ENCODE peak calls at places on chromosomes 11 and 22, in ten cellular contexts. One of them, this sample, is unnamed. For H3K4me1, the result is how much of the 10 kb centered on the place peaks cover.

GRCh38 chr11:115226556-115226955 is 277.7 kb downstream of the CADM1 start:
- DNase-seq in CD4-positive, CD25-positive, alpha-beta regulatory T cell: no peak
- DNase-seq in ovary: no peak
- DNase-seq in A549: peak
- DNase-seq in upper lobe of right lung: no peak
- DNase-seq in adipocyte: peak
- DNase-seq in SJSA1: peak
- DNase-seq in body of pancreas: no peak
- DNase-seq in IMR-90: peak
- DNase-seq in spleen: no peak
- DNase-seq in this sample: no peak

GRCh38 chr11:14114269-14114668 is 151.7 kb downstream of the SPON1 start:
- DNase-seq in CD4-positive, CD25-positive, alpha-beta regulatory T cell: no peak
- DNase-seq in ovary: no peak
- DNase-seq in A549: no peak
- DNase-seq in upper lobe of right lung: no peak
- DNase-seq in adipocyte: no peak
- DNase-seq in SJSA1: no peak
- DNase-seq in body of pancreas: no peak
- DNase-seq in IMR-90: no peak
- DNase-seq in spleen: no peak
- DNase-seq in this sample: no peak

GRCh38 chr22:49760630-49761571 is 66.8 kb downstream of the BRD1 start:
- DNase-seq in CD4-positive, CD25-positive, alpha-beta regulatory T cell: peak
- DNase-seq in ovary: peak
- DNase-seq in A549: no peak
- DNase-seq in upper lobe of right lung: peak
- DNase-seq in adipocyte: no peak
- DNase-seq in SJSA1: no peak
- DNase-seq in body of pancreas: no peak
- DNase-seq in IMR-90: no peak
- DNase-seq in spleen: peak
- DNase-seq in this sample: no peak

GRCh38 chr11:22832315-22833041 is 2.9 kb upstream of the SVIP start:
- DNase-seq in CD4-positive, CD25-positive, alpha-beta regulatory T cell: no peak
- DNase-seq in ovary: no peak
- DNase-seq in A549: peak
- DNase-seq in upper lobe of right lung: no peak
- DNase-seq in adipocyte: no peak
- DNase-seq in SJSA1: no peak
- DNase-seq in body of pancreas: no peak
- DNase-seq in IMR-90: no peak
- DNase-seq in spleen: no peak
- DNase-seq in this sample: no peak

GRCh38 chr11:103906291-103906850 is 130.1 kb upstream of the DDI1 start:
- DNase-seq in CD4-positive, CD25-positive, alpha-beta regulatory T cell: no peak
- DNase-seq in ovary: no peak
- DNase-seq in A549: no peak
- DNase-seq in upper lobe of right lung: no peak
- DNase-seq in adipocyte: no peak
- DNase-seq in SJSA1: no peak
- DNase-seq in body of pancreas: no peak
- DNase-seq in IMR-90: no peak
- DNase-seq in spleen: no peak
- DNase-seq in this sample: no peak

GRCh38 chr11:26712497-26712896 is 9.4 kb downstream of the SLC5A12 start:
- DNase-seq in CD4-positive, CD25-positive, alpha-beta regulatory T cell: no peak
- DNase-seq in ovary: no peak
- DNase-seq in A549: no peak
- DNase-seq in upper lobe of right lung: no peak
- DNase-seq in adipocyte: no peak
- DNase-seq in SJSA1: no peak
- DNase-seq in body of pancreas: no peak
- DNase-seq in IMR-90: no peak
- DNase-seq in spleen: no peak
- DNase-seq in this sample: no peak

GRCh38 chr11:5684627-5685362 is at the start of gene TRIM5:
- DNase-seq in CD4-positive, CD25-positive, alpha-beta regulatory T cell: peak
- DNase-seq in ovary: peak
- DNase-seq in A549: peak
- DNase-seq in upper lobe of right lung: peak
- DNase-seq in adipocyte: peak
- DNase-seq in SJSA1: peak
- DNase-seq in body of pancreas: peak
- DNase-seq in IMR-90: peak
- DNase-seq in spleen: peak
- DNase-seq in this sample: peak

GRCh38 chr11:36398261-36398953 is 102.3 kb downstream of the PRR5L start:
- DNase-seq in CD4-positive, CD25-positive, alpha-beta regulatory T cell: no peak
- DNase-seq in ovary: no peak
- DNase-seq in A549: no peak
- DNase-seq in upper lobe of right lung: no peak
- DNase-seq in adipocyte: no peak
- DNase-seq in SJSA1: no peak
- DNase-seq in body of pancreas: no peak
- DNase-seq in IMR-90: no peak
- DNase-seq in spleen: no peak
- DNase-seq in this sample: no peak

DNA sequence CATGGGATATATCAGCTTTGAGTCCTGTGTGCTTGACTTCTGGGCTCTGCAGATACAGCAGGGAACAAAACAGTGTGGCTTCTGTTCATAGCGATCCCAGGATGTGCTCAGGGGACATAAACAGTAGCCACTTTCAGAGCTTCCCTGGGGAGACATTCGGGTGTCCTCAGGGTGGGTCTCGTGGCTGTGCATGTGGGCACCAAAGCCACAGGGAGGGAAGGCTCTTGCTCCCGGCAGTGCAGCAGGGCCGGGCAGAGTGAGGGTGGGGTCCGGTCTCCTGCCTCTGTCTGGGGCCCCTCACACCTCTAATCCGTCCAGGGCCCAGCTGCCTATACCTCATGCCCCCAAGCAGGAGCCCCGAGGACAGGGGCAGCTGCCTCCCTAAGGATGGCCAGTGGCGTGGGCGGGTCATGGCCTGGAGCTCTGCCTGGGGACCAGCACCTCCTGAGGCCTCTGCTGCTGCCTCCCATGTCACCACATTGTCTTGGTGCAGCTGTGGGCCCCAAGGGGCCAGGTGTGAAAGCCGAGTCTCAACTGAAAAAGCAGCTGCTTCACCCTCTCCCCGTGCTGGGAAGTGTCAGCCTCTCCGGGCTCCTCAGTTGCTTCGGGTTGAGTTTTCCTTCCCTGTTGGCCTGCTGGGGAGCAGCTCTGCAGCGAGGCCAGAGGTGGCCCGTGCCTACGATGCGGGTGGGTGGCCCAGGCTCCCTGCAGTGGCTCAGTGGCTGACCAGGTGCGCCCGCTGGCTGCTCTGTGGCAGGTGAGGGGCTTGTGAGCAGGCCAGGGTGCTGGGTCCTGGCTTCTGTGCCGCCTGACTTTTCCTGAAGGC is 3.8 kb downstream of the TPCN2 start:
- DNase-seq in CD4-positive, CD25-positive, alpha-beta regulatory T cell: no peak
- DNase-seq in ovary: no peak
- DNase-seq in A549: no peak
- DNase-seq in upper lobe of right lung: no peak
- DNase-seq in adipocyte: no peak
- DNase-seq in SJSA1: no peak
- DNase-seq in body of pancreas: no peak
- DNase-seq in IMR-90: no peak
- DNase-seq in spleen: no peak
- DNase-seq in this sample: no peak
- H3K4me1 ChIP-seq in CD4-positive, CD25-positive, alpha-beta regulatory T cell: under half
- H3K4me1 ChIP-seq in ovary: under half
- H3K4me1 ChIP-seq in A549: under half
- H3K4me1 ChIP-seq in upper lobe of right lung: under half
- H3K4me1 ChIP-seq in adipocyte: under half
- H3K4me1 ChIP-seq in SJSA1: under half
- H3K4me1 ChIP-seq in body of pancreas: under half
- H3K4me1 ChIP-seq in IMR-90: under half
- H3K4me1 ChIP-seq in spleen: half or more
- H3K4me1 ChIP-seq in this sample: under half

GRCh38 chr11:133078591-133079179 is 453.6 kb downstream of the OPCML start:
- DNase-seq in CD4-positive, CD25-positive, alpha-beta regulatory T cell: peak
- DNase-seq in ovary: no peak
- DNase-seq in A549: peak
- DNase-seq in upper lobe of right lung: no peak
- DNase-seq in adipocyte: peak
- DNase-seq in SJSA1: no peak
- DNase-seq in body of pancreas: peak
- DNase-seq in IMR-90: peak
- DNase-seq in spleen: no peak
- DNase-seq in this sample: peak

GRCh38 chr11:133081730-133082452 is 450.4 kb downstream of the OPCML start:
- DNase-seq in CD4-positive, CD25-positive, alpha-beta regulatory T cell: no peak
- DNase-seq in ovary: no peak
- DNase-seq in A549: no peak
- DNase-seq in upper lobe of right lung: no peak
- DNase-seq in adipocyte: no peak
- DNase-seq in SJSA1: no peak
- DNase-seq in body of pancreas: no peak
- DNase-seq in IMR-90: no peak
- DNase-seq in spleen: no peak
- DNase-seq in this sample: no peak

GRCh38 chr11:133081020-133081419 is 451.3 kb downstream of the OPCML start:
- DNase-seq in CD4-positive, CD25-positive, alpha-beta regulatory T cell: no peak
- DNase-seq in ovary: no peak
- DNase-seq in A549: no peak
- DNase-seq in upper lobe of right lung: no peak
- DNase-seq in adipocyte: no peak
- DNase-seq in SJSA1: no peak
- DNase-seq in body of pancreas: no peak
- DNase-seq in IMR-90: no peak
- DNase-seq in spleen: no peak
- DNase-seq in this sample: no peak

GRCh38 chr11:133082851-133083488 is 449.3 kb downstream of the OPCML start:
- DNase-seq in CD4-positive, CD25-positive, alpha-beta regulatory T cell: peak
- DNase-seq in ovary: peak
- DNase-seq in A549: peak
- DNase-seq in upper lobe of right lung: peak
- DNase-seq in adipocyte: peak
- DNase-seq in SJSA1: peak
- DNase-seq in body of pancreas: peak
- DNase-seq in IMR-90: peak
- DNase-seq in spleen: peak
- DNase-seq in this sample: peak

DNA sequence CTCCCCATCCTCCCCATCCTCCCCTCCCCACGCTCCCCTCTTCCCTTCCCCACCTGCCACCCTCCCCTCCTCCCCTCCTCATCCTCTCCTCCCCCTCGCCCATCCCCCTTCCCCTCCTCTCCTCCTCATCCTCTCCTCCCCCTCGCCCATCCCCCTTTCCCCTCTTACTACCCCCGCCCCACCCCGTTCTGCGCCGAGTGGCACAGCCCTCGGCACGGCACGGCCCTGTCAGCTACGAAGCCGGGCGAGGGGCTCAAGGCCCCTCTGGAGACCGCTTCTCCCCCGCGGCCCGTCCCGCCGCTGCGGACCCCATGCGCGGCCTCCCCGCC is 449.9 kb downstream of the OPCML start:
- DNase-seq in CD4-positive, CD25-positive, alpha-beta regulatory T cell: no peak
- DNase-seq in ovary: no peak
- DNase-seq in A549: no peak
- DNase-seq in upper lobe of right lung: no peak
- DNase-seq in adipocyte: peak
- DNase-seq in SJSA1: no peak
- DNase-seq in body of pancreas: peak
- DNase-seq in IMR-90: no peak
- DNase-seq in spleen: no peak
- DNase-seq in this sample: no peak
- H3K4me3 ChIP-seq in CD4-positive, CD25-positive, alpha-beta regulatory T cell: no peak
- H3K4me3 ChIP-seq in ovary: no peak
- H3K4me3 ChIP-seq in A549: no peak
- H3K4me3 ChIP-seq in upper lobe of right lung: no peak
- H3K4me3 ChIP-seq in adipocyte: no peak
- H3K4me3 ChIP-seq in SJSA1: no peak
- H3K4me3 ChIP-seq in body of pancreas: no peak
- H3K4me3 ChIP-seq in IMR-90: no peak
- H3K4me3 ChIP-seq in spleen: no peak
- H3K4me3 ChIP-seq in this sample: no peak

DNA sequence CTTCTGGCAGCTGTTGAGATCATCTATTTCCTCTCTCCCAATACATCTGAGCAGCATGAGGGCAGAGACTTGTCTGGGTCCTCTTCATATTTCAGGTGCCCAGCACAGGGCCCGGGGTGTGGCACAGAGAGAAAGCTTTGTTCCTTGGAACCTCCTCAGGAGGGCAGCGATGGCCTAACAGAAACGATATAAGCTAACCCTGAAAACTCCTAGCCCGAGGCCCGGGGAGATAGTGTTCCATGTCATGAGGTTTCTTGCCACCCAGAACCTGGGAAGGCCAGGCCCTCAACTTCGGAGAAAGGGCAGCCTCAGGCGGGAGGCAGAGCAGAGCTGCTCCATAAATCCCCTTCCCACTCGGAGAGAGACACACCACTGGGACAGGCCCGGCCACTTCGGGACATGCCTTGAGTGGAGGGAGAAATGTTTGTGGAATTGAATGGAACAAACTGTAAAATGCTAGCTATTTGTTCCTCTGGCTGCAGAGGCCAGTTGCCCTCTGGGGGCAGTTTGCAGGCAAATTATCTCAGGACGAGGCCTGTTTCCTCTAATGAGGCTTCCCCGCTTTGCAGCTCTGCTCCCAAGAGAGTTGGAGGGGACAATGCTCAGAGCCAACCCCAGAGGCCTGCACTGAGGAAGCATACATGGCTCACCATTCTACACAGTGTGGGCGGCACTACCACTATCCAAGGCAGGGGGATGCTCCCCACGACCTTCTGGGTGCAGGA is 11.6 kb downstream of the ARRB1 start:
- DNase-seq in CD4-positive, CD25-positive, alpha-beta regulatory T cell: no peak
- DNase-seq in ovary: no peak
- DNase-seq in A549: no peak
- DNase-seq in upper lobe of right lung: no peak
- DNase-seq in adipocyte: no peak
- DNase-seq in SJSA1: no peak
- DNase-seq in body of pancreas: no peak
- DNase-seq in IMR-90: no peak
- DNase-seq in spleen: no peak
- DNase-seq in this sample: no peak
- H3K4me1 ChIP-seq in CD4-positive, CD25-positive, alpha-beta regulatory T cell: half or more
- H3K4me1 ChIP-seq in ovary: under half
- H3K4me1 ChIP-seq in A549: half or more
- H3K4me1 ChIP-seq in upper lobe of right lung: half or more
- H3K4me1 ChIP-seq in adipocyte: half or more
- H3K4me1 ChIP-seq in SJSA1: under half
- H3K4me1 ChIP-seq in body of pancreas: half or more
- H3K4me1 ChIP-seq in IMR-90: half or more
- H3K4me1 ChIP-seq in spleen: half or more
- H3K4me1 ChIP-seq in this sample: under half

GRCh38 chr11:67355023-67355793 is 1.9 kb upstream of the POLD4 start:
- DNase-seq in CD4-positive, CD25-positive, alpha-beta regulatory T cell: no peak
- DNase-seq in ovary: peak
- DNase-seq in A549: peak
- DNase-seq in upper lobe of right lung: no peak
- DNase-seq in adipocyte: peak
- DNase-seq in SJSA1: no peak
- DNase-seq in body of pancreas: no peak
- DNase-seq in IMR-90: no peak
- DNase-seq in spleen: peak
- DNase-seq in this sample: no peak

GRCh38 chr11:67353317-67354313 is at the start of gene POLD4:
- DNase-seq in CD4-positive, CD25-positive, alpha-beta regulatory T cell: peak
- DNase-seq in ovary: peak
- DNase-seq in A549: peak
- DNase-seq in upper lobe of right lung: peak
- DNase-seq in adipocyte: peak
- DNase-seq in SJSA1: peak
- DNase-seq in body of pancreas: peak
- DNase-seq in IMR-90: peak
- DNase-seq in spleen: peak
- DNase-seq in this sample: peak

GRCh38 chr11:67355794-67356550 is 2.6 kb upstream of the POLD4 start:
- DNase-seq in CD4-positive, CD25-positive, alpha-beta regulatory T cell: no peak
- DNase-seq in ovary: no peak
- DNase-seq in A549: peak
- DNase-seq in upper lobe of right lung: peak
- DNase-seq in adipocyte: no peak
- DNase-seq in SJSA1: no peak
- DNase-seq in body of pancreas: no peak
- DNase-seq in IMR-90: no peak
- DNase-seq in spleen: no peak
- DNase-seq in this sample: no peak

GRCh38 chr11:67352546-67353316 is 615 bp downstream of the POLD4 start:
- DNase-seq in CD4-positive, CD25-positive, alpha-beta regulatory T cell: peak
- DNase-seq in ovary: peak
- DNase-seq in A549: no peak
- DNase-seq in upper lobe of right lung: peak
- DNase-seq in adipocyte: no peak
- DNase-seq in SJSA1: peak
- DNase-seq in body of pancreas: peak
- DNase-seq in IMR-90: no peak
- DNase-seq in spleen: peak
- DNase-seq in this sample: no peak

GRCh38 chr11:67354314-67355022 is 1.1 kb upstream of the POLD4 start:
- DNase-seq in CD4-positive, CD25-positive, alpha-beta regulatory T cell: peak
- DNase-seq in ovary: peak
- DNase-seq in A549: peak
- DNase-seq in upper lobe of right lung: no peak
- DNase-seq in adipocyte: peak
- DNase-seq in SJSA1: peak
- DNase-seq in body of pancreas: peak
- DNase-seq in IMR-90: peak
- DNase-seq in spleen: peak
- DNase-seq in this sample: no peak
- H3K4me3 ChIP-seq in CD4-positive, CD25-positive, alpha-beta regulatory T cell: peak
- H3K4me3 ChIP-seq in ovary: peak
- H3K4me3 ChIP-seq in A549: peak
- H3K4me3 ChIP-seq in upper lobe of right lung: peak
- H3K4me3 ChIP-seq in adipocyte: peak
- H3K4me3 ChIP-seq in SJSA1: peak
- H3K4me3 ChIP-seq in body of pancreas: no peak
- H3K4me3 ChIP-seq in IMR-90: no peak
- H3K4me3 ChIP-seq in spleen: no peak
- H3K4me3 ChIP-seq in this sample: peak

This sample was measured in HAP-1.